ENCODE peak calls at places on chromosome 22, in eight cellular contexts. R is NCI-H146; Z is cardiac muscle cell; K is stimulated activated CD8-positive, alpha-beta memory T cell treated with anti-CD3 and anti-CD28 coated beads, Interleukin-15, amount 100 ng/mL, for 24 hours; C is osteocyte; O is CD8-positive, alpha-beta memory T cell; W is stimulated activated CD4-positive, alpha-beta T cell treated with anti-CD3 and anti-CD28 coated beads, Interleukin-1b, Interleukin-23, amount 100 ng/mL, for 24 hours; Y is amygdala. N is an unnamed sample.

GRCh38 chr22:42996646-42997365 is 18.1 kb downstream of the PACSIN2 start:
- DNase-seq in R (no peak), Z (peak), K (no peak), C (no peak), O (no peak), W (no peak), Y (no peak), N (no peak)

GRCh38 chr22:35383679-35384071 is 2.8 kb downstream of the HMOX1 start:
- DNase-seq in R (no peak), Z (peak), K (no peak), C (no peak), O (no peak), W (no peak), Y (no peak), N (no peak)

GRCh38 chr22:29726104-29726503 is 6.3 kb downstream of the CABP7 start:
- DNase-seq in R (no peak), Z (no peak), K (no peak), C (no peak), O (no peak), W (no peak), Y (no peak), N (no peak)

GRCh38 chr22:21818487-21819182 is 48.8 kb downstream of the MAPK1 start:
- DNase-seq in R (no peak), Z (no peak), K (no peak), C (no peak), O (no peak), W (no peak), Y (no peak), N (no peak)

GRCh38 chr22:48889887-48890692 is 937.6 kb downstream of the BRD1 start:
- DNase-seq in R (no peak), Z (no peak), K (no peak), C (peak), O (no peak), W (no peak), Y (no peak), N (no peak)

GRCh38 chr22:45310331-45311032 is 748 bp downstream of the FAM118A start:
- DNase-seq in R (no peak), Z (no peak), K (no peak), C (no peak), O (no peak), W (no peak), Y (no peak), N (no peak)

GRCh38 chr22:24566899-24567511 is 11.2 kb downstream of the SNRPD3 start:
- DNase-seq in R (no peak), Z (peak), K (no peak), C (no peak), O (no peak), W (no peak), Y (no peak), N (no peak)

GRCh38 chr22:39717099-39717498 is 146.5 kb downstream of the CACNA1I start:
- DNase-seq in R (no peak), Z (no peak), K (no peak), C (no peak), O (no peak), W (no peak), Y (no peak), N (no peak)

GRCh38 chr22:25758316-25758715 is 16.3 kb downstream of the MYO18B start:
- DNase-seq in R (no peak), Z (no peak), K (no peak), C (no peak), O (no peak), W (no peak), Y (no peak), N (no peak)

N was measured in activated B cell treated with CpG ODN at 0.5 μM for 24 hours.